ENCODE peak calls at places on chromosomes 1 and 21, in seven cellular contexts. One of them, this sample, is unnamed.

GRCh38 chr1:5986018-5986417 is 6.2 kb downstream of the NPHP4 start:
- DNase-seq in breast epithelium: no peak
- DNase-seq in ovary: peak; percentile 19
- DNase-seq in right cardiac atrium: peak; percentile 41
- DNase-seq in mucosa of descending colon: no peak
- DNase-seq in lower lobe of right lung: peak; percentile 77
- DNase-seq in thoracic aorta: no peak
- DNase-seq in this sample: no peak

GRCh38 chr1:21342961-21343838 is 52.9 kb upstream of the ECE1 start:
- DNase-seq in breast epithelium: no peak
- DNase-seq in ovary: no peak
- DNase-seq in right cardiac atrium: no peak
- DNase-seq in mucosa of descending colon: no peak
- DNase-seq in lower lobe of right lung: no peak
- DNase-seq in thoracic aorta: no peak
- DNase-seq in this sample: no peak

GRCh38 chr1:220556641-220557040 is 28.7 kb downstream of the MARK1 start:
- DNase-seq in breast epithelium: no peak
- DNase-seq in ovary: no peak
- DNase-seq in right cardiac atrium: no peak
- DNase-seq in mucosa of descending colon: no peak
- DNase-seq in lower lobe of right lung: no peak
- DNase-seq in thoracic aorta: no peak
- DNase-seq in this sample: no peak

GRCh38 chr21:39842741-39843146 is 24.5 kb upstream of the PCP4 start:
- DNase-seq in breast epithelium: no peak
- DNase-seq in ovary: no peak
- DNase-seq in right cardiac atrium: no peak
- DNase-seq in mucosa of descending colon: no peak
- DNase-seq in lower lobe of right lung: no peak
- DNase-seq in thoracic aorta: no peak
- DNase-seq in this sample: no peak

GRCh38 chr1:87449348-87449963 is 120.8 kb downstream of the LMO4 start:
- DNase-seq in breast epithelium: peak; percentile 39
- DNase-seq in ovary: peak; percentile 16
- DNase-seq in right cardiac atrium: peak; percentile 42
- DNase-seq in mucosa of descending colon: peak; percentile 47
- DNase-seq in lower lobe of right lung: no peak
- DNase-seq in thoracic aorta: peak; percentile 22
- DNase-seq in this sample: no peak

GRCh38 chr21:37381883-37382585 is 15.5 kb downstream of the DYRK1A start:
- DNase-seq in breast epithelium: no peak
- DNase-seq in ovary: no peak
- DNase-seq in right cardiac atrium: no peak
- DNase-seq in mucosa of descending colon: no peak
- DNase-seq in lower lobe of right lung: no peak
- DNase-seq in thoracic aorta: no peak
- DNase-seq in this sample: no peak

GRCh38 chr1:168767885-168768584 is 39.0 kb upstream of the DPT start:
- DNase-seq in breast epithelium: peak; percentile 24
- DNase-seq in ovary: peak; percentile 58
- DNase-seq in right cardiac atrium: peak; percentile 68
- DNase-seq in mucosa of descending colon: no peak
- DNase-seq in lower lobe of right lung: peak; percentile 39
- DNase-seq in thoracic aorta: no peak
- DNase-seq in this sample: no peak

GRCh38 chr1:28926629-28927441 is 12.5 kb downstream of the EPB41 start:
- DNase-seq in breast epithelium: no peak
- DNase-seq in ovary: no peak
- DNase-seq in right cardiac atrium: no peak
- DNase-seq in mucosa of descending colon: no peak
- DNase-seq in lower lobe of right lung: no peak
- DNase-seq in thoracic aorta: no peak
- DNase-seq in this sample: no peak

GRCh38 chr1:73100216-73100615 is 817.9 kb upstream of the NEGR1 start:
- DNase-seq in breast epithelium: no peak
- DNase-seq in ovary: no peak
- DNase-seq in right cardiac atrium: no peak
- DNase-seq in mucosa of descending colon: no peak
- DNase-seq in lower lobe of right lung: no peak
- DNase-seq in thoracic aorta: no peak
- DNase-seq in this sample: no peak

GRCh38 chr1:33641099-33641830 is 168.8 kb downstream of the ZSCAN20 start:
- DNase-seq in breast epithelium: no peak
- DNase-seq in ovary: no peak
- DNase-seq in right cardiac atrium: no peak
- DNase-seq in mucosa of descending colon: no peak
- DNase-seq in lower lobe of right lung: no peak
- DNase-seq in thoracic aorta: no peak
- DNase-seq in this sample: peak; percentile 23

GRCh38 chr1:156942176-156942575 is 21.7 kb downstream of the LRRC71 start:
- DNase-seq in breast epithelium: no peak
- DNase-seq in ovary: no peak
- DNase-seq in right cardiac atrium: no peak
- DNase-seq in mucosa of descending colon: no peak
- DNase-seq in lower lobe of right lung: no peak
- DNase-seq in thoracic aorta: no peak
- DNase-seq in this sample: no peak

GRCh38 chr1:156705321-156705917 is at the start of gene CRABP2:
- DNase-seq in breast epithelium: no peak
- DNase-seq in ovary: peak; percentile 47
- DNase-seq in right cardiac atrium: peak; percentile 70
- DNase-seq in mucosa of descending colon: no peak
- DNase-seq in lower lobe of right lung: peak; percentile 57
- DNase-seq in thoracic aorta: no peak
- DNase-seq in this sample: peak; percentile 53

GRCh38 chr1:11053758-11054137 is 6.1 kb downstream of the SRM start:
- DNase-seq in breast epithelium: no peak
- DNase-seq in ovary: peak; percentile 55
- DNase-seq in right cardiac atrium: no peak
- DNase-seq in mucosa of descending colon: no peak
- DNase-seq in lower lobe of right lung: peak; percentile 37
- DNase-seq in thoracic aorta: no peak
- DNase-seq in this sample: peak; percentile 71

GRCh38 chr1:38580591-38580990 is 279.0 kb downstream of the RRAGC start:
- DNase-seq in breast epithelium: no peak
- DNase-seq in ovary: no peak
- DNase-seq in right cardiac atrium: no peak
- DNase-seq in mucosa of descending colon: no peak
- DNase-seq in lower lobe of right lung: no peak
- DNase-seq in thoracic aorta: no peak
- DNase-seq in this sample: no peak

GRCh38 chr1:22857661-22858060 is 115.0 kb downstream of the LACTBL1 start:
- DNase-seq in breast epithelium: no peak
- DNase-seq in ovary: no peak
- DNase-seq in right cardiac atrium: no peak
- DNase-seq in mucosa of descending colon: no peak
- DNase-seq in lower lobe of right lung: no peak
- DNase-seq in thoracic aorta: no peak
- DNase-seq in this sample: no peak

GRCh38 chr1:3864884-3865283 is 7.6 kb downstream of the DFFB start:
- DNase-seq in breast epithelium: no peak
- DNase-seq in ovary: no peak
- DNase-seq in right cardiac atrium: no peak
- DNase-seq in mucosa of descending colon: no peak
- DNase-seq in lower lobe of right lung: no peak
- DNase-seq in thoracic aorta: no peak
- DNase-seq in this sample: no peak

GRCh38 chr1:155052412-155053400 is 1.6 kb downstream of the ADAM15 start:
- DNase-seq in breast epithelium: no peak
- DNase-seq in ovary: no peak
- DNase-seq in right cardiac atrium: peak; percentile 79
- DNase-seq in mucosa of descending colon: no peak
- DNase-seq in lower lobe of right lung: no peak
- DNase-seq in thoracic aorta: no peak
- DNase-seq in this sample: no peak

GRCh38 chr1:171788696-171789095 is 7.2 kb downstream of the METTL13 start:
- DNase-seq in breast epithelium: no peak
- DNase-seq in ovary: no peak
- DNase-seq in right cardiac atrium: no peak
- DNase-seq in mucosa of descending colon: no peak
- DNase-seq in lower lobe of right lung: no peak
- DNase-seq in thoracic aorta: no peak
- DNase-seq in this sample: no peak

GRCh38 chr1:117600966-117601365 is 4.9 kb upstream of the TENT5C start:
- DNase-seq in breast epithelium: no peak
- DNase-seq in ovary: no peak
- DNase-seq in right cardiac atrium: peak; percentile 83
- DNase-seq in mucosa of descending colon: no peak
- DNase-seq in lower lobe of right lung: no peak
- DNase-seq in thoracic aorta: no peak
- DNase-seq in this sample: no peak

GRCh38 chr1:81672766-81673165 is 128.0 kb upstream of the ADGRL2 start:
- DNase-seq in breast epithelium: no peak
- DNase-seq in ovary: no peak
- DNase-seq in right cardiac atrium: no peak
- DNase-seq in mucosa of descending colon: no peak
- DNase-seq in lower lobe of right lung: no peak
- DNase-seq in thoracic aorta: no peak
- DNase-seq in this sample: no peak

GRCh38 chr1:181969902-181970301 is 91.6 kb downstream of the ZNF648 start:
- DNase-seq in breast epithelium: no peak
- DNase-seq in ovary: no peak
- DNase-seq in right cardiac atrium: no peak
- DNase-seq in mucosa of descending colon: no peak
- DNase-seq in lower lobe of right lung: no peak
- DNase-seq in thoracic aorta: no peak
- DNase-seq in this sample: no peak

GRCh38 chr1:42963378-42964005 is 4.8 kb upstream of the SLC2A1 start:
- DNase-seq in breast epithelium: no peak
- DNase-seq in ovary: no peak
- DNase-seq in right cardiac atrium: no peak
- DNase-seq in mucosa of descending colon: no peak
- DNase-seq in lower lobe of right lung: no peak
- DNase-seq in thoracic aorta: no peak
- DNase-seq in this sample: no peak

GRCh38 chr1:42961560-42962091 is 3.0 kb upstream of the SLC2A1 start:
- DNase-seq in breast epithelium: no peak
- DNase-seq in ovary: no peak
- DNase-seq in right cardiac atrium: no peak
- DNase-seq in mucosa of descending colon: no peak
- DNase-seq in lower lobe of right lung: no peak
- DNase-seq in thoracic aorta: no peak
- DNase-seq in this sample: no peak

GRCh38 chr1:42964032-42964812 is 5.6 kb upstream of the SLC2A1 start:
- DNase-seq in breast epithelium: no peak
- DNase-seq in ovary: no peak
- DNase-seq in right cardiac atrium: no peak
- DNase-seq in mucosa of descending colon: no peak
- DNase-seq in lower lobe of right lung: no peak
- DNase-seq in thoracic aorta: no peak
- DNase-seq in this sample: no peak

GRCh38 chr1:42960693-42961559 is 2.3 kb upstream of the SLC2A1 start:
- DNase-seq in breast epithelium: no peak
- DNase-seq in ovary: no peak
- DNase-seq in right cardiac atrium: no peak
- DNase-seq in mucosa of descending colon: no peak
- DNase-seq in lower lobe of right lung: no peak
- DNase-seq in thoracic aorta: no peak
- DNase-seq in this sample: no peak

DNA sequence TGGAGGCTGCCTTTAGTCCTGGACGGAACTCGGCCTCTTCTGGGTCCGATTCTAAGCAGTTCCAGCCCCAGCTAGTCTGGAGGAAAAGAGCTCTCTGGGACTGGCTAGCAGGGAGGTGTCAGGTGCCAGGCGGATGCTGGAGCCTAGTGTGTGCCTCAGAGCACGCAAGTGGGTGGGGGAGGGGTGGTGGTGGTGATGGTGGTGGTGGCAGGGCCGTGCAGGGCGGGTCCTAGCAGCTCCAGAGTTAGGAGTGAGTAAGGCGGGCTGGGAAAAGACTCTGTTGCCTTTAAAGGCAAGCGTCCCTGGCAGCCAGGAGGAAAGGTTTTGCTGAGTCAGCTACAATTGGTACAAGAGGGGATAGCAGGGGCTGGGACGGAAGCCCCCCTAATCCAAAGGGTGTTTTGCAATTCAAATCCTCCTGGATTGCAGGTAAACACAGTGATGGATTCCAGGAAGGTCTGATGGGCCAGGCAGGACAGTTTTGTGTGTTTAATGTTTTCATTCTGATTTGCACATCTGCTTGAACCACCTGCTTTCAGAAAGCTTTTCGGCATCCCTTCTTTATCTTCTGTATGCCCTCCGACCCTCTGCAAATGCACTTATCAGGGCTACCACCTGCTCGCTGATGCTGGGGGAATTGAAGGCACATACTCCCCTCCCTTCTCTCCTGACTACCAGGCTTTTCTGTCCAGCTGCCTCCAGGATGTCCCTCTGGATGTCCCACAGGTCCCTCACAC is 4.1 kb upstream of the SLC2A1 start:
- DNase-seq in breast epithelium: no peak
- DNase-seq in ovary: peak; percentile 28
- DNase-seq in right cardiac atrium: peak; percentile 70
- DNase-seq in mucosa of descending colon: no peak
- DNase-seq in lower lobe of right lung: no peak
- DNase-seq in thoracic aorta: peak; percentile 71
- DNase-seq in this sample: no peak
- H3K4me3 ChIP-seq in breast epithelium: no peak overlapping the region
- H3K4me3 ChIP-seq in ovary: no peak overlapping the region
- H3K4me3 ChIP-seq in right cardiac atrium: no peak overlapping the region
- H3K4me3 ChIP-seq in mucosa of descending colon: no peak overlapping the region
- H3K4me3 ChIP-seq in lower lobe of right lung: no peak overlapping the region
- H3K4me3 ChIP-seq in thoracic aorta: peak overlapping the region; percentile 55
- H3K4me3 ChIP-seq in this sample: no peak overlapping the region

DNA sequence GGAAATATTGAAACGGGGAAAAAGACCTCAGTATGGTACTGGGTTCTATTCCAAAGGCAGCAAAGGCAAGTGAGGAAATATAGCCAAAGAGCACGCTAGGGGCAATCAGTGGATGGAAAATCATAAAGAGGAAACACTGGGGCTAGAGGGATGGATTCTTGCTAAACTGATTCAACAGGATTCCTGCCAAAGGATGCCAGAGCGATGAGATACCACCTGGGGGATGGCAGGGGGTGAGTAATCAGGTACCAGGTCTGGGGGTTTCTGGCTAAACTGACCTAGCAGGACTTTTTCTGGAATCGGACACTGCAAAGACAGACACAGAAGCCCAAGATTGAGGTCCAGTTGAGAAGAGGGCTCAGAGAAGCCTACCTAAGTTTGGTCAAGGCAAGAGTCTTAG is 6.7 kb downstream of the CHI3L2 start:
- DNase-seq in breast epithelium: no peak
- DNase-seq in ovary: no peak
- DNase-seq in right cardiac atrium: no peak
- DNase-seq in mucosa of descending colon: no peak
- DNase-seq in lower lobe of right lung: no peak
- DNase-seq in thoracic aorta: no peak
- DNase-seq in this sample: no peak
- H3K4me1 ChIP-seq in breast epithelium: no peaks in the 10 kb centered on the region
- H3K4me1 ChIP-seq in ovary: no peaks in the 10 kb centered on the region
- H3K4me1 ChIP-seq in right cardiac atrium: no peaks in the 10 kb centered on the region
- H3K4me1 ChIP-seq in mucosa of descending colon: no peaks in the 10 kb centered on the region
- H3K4me1 ChIP-seq in lower lobe of right lung: no peaks in the 10 kb centered on the region
- H3K4me1 ChIP-seq in thoracic aorta: no peaks in the 10 kb centered on the region
- H3K4me1 ChIP-seq in this sample: peaks cover 17% of the 10 kb centered on the region

GRCh38 chr1:184409011-184409410 is 22.2 kb downstream of the C1orf21 start:
- DNase-seq in breast epithelium: no peak
- DNase-seq in ovary: no peak
- DNase-seq in right cardiac atrium: no peak
- DNase-seq in mucosa of descending colon: no peak
- DNase-seq in lower lobe of right lung: no peak
- DNase-seq in thoracic aorta: no peak
- DNase-seq in this sample: no peak
- H3K9me3 ChIP-seq in breast epithelium: no peaks in the 10 kb centered on the region
- H3K9me3 ChIP-seq in ovary: no peaks in the 10 kb centered on the region
- H3K9me3 ChIP-seq in right cardiac atrium: no peaks in the 10 kb centered on the region
- H3K9me3 ChIP-seq in mucosa of descending colon: no peaks in the 10 kb centered on the region
- H3K9me3 ChIP-seq in lower lobe of right lung: no peaks in the 10 kb centered on the region
- H3K9me3 ChIP-seq in thoracic aorta: no peaks in the 10 kb centered on the region
- H3K9me3 ChIP-seq in this sample: no peaks in the 10 kb centered on the region

GRCh38 chr1:100353988-100354387 is 1.7 kb downstream of the CDC14A start:
- DNase-seq in breast epithelium: no peak
- DNase-seq in ovary: no peak
- DNase-seq in right cardiac atrium: no peak
- DNase-seq in mucosa of descending colon: no peak
- DNase-seq in lower lobe of right lung: no peak
- DNase-seq in thoracic aorta: no peak
- DNase-seq in this sample: peak; percentile 22
- H3K4me3 ChIP-seq in breast epithelium: peak overlapping the region; percentile 67
- H3K4me3 ChIP-seq in ovary: no peak overlapping the region
- H3K4me3 ChIP-seq in right cardiac atrium: peak overlapping the region; percentile 65
- H3K4me3 ChIP-seq in mucosa of descending colon: no peak overlapping the region
- H3K4me3 ChIP-seq in lower lobe of right lung: peak overlapping the region; percentile 77
- H3K4me3 ChIP-seq in thoracic aorta: peak overlapping the region; percentile 92
- H3K4me3 ChIP-seq in this sample: peak overlapping the region; percentile 87